ENCODE peak calls at places on chromosomes 2 and 18, in nine cellular contexts. T, E, S, R, Q, N, J, W and F are unnamed samples.

GRCh38 chr2:97546711-97547110 is 43.0 kb downstream of the ANKRD36B start:
- DNase-seq in T (no peak), E (no peak), S (no peak), R (no peak), Q (no peak), N (no peak), J (no peak), W (no peak), F (no peak)

GRCh38 chr2:222960126-222960525 is 91.9 kb upstream of the KCNE4 start:
- DNase-seq in T (no peak), E (no peak), S (peak), R (no peak), Q (no peak), N (no peak), J (no peak), W (no peak), F (no peak)

GRCh38 chr2:214226061-214226460 is 184.8 kb upstream of the VWC2L start:
- DNase-seq in T (no peak), E (no peak), S (peak), R (no peak), Q (no peak), N (no peak), J (no peak), W (no peak), F (no peak)

GRCh38 chr2:86064006-86064405 is 41.7 kb downstream of the POLR1A start:
- DNase-seq in T (no peak), E (no peak), S (peak), R (no peak), Q (no peak), N (no peak), J (no peak), W (no peak), F (no peak)

GRCh38 chr2:86747708-86748627 is 27.9 kb downstream of the RMND5A start:
- DNase-seq in T (no peak), E (no peak), S (peak), R (no peak), Q (peak), N (peak), J (no peak), W (no peak), F (peak)

GRCh38 chr2:71609441-71609840 is 156.1 kb downstream of the DYSF start:
- DNase-seq in T (peak), E (no peak), S (no peak), R (no peak), Q (no peak), N (no peak), J (no peak), W (no peak), F (no peak)

GRCh38 chr2:218996937-218997336 is 3.7 kb upstream of the CRYBA2 start:
- DNase-seq in T (no peak), E (no peak), S (no peak), R (no peak), Q (no peak), N (peak), J (no peak), W (no peak), F (no peak)

GRCh38 chr2:12430036-12430795 is 286.5 kb upstream of the TRIB2 start:
- DNase-seq in T (no peak), E (no peak), S (peak), R (no peak), Q (no peak), N (no peak), J (no peak), W (no peak), F (no peak)

GRCh38 chr18:9673296-9674251 is 34.5 kb upstream of the RAB31 start:
- DNase-seq in T (no peak), E (peak), S (peak), R (no peak), Q (peak), N (peak), J (no peak), W (no peak), F (peak)

GRCh38 chr2:103527278-103527677 is 765.4 kb downstream of the TMEM182 start:
- DNase-seq in T (no peak), E (no peak), S (no peak), R (no peak), Q (no peak), N (no peak), J (no peak), W (no peak), F (no peak)

GRCh38 chr18:33835419-33835818 is 257.4 kb downstream of the ASXL3 start:
- DNase-seq in T (no peak), E (no peak), S (no peak), R (no peak), Q (no peak), N (no peak), J (no peak), W (no peak), F (no peak)